ENCODE peak calls at places on chromosomes 13 and 19, in four cellular contexts. R, L, P and Z are unnamed samples.

GRCh38 chr13:52695856-52696255 is 43.2 kb downstream of the SUGT1 start:
- DNase-seq in R (no peak), P (no peak), L (no peak), Z (no peak)

GRCh38 chr13:106530209-106530906 is 5.1 kb downstream of the EFNB2 start:
- DNase-seq in R (no peak), L (no peak), P (no peak), Z (no peak)

GRCh38 chr13:35699805-35700204 is 223.3 kb upstream of the MAB21L1 start:
- DNase-seq in R (no peak), L (no peak), P (no peak), Z (no peak)

GRCh38 chr19:45542234-45542668 is 35.0 kb downstream of the VASP start:
- DNase-seq in R (no peak), P (no peak), L (no peak), Z (no peak)

GRCh38 chr13:106917024-106917491 is 349.1 kb upstream of the ARGLU1 start:
- DNase-seq in P (no peak), R (no peak), L (no peak), Z (no peak)

GRCh38 chr19:4327252-4327876 is 11.3 kb downstream of the STAP2 start:
- DNase-seq in R (peak), L (peak), P (no peak), Z (peak)

GRCh38 chr19:343941-344624 is 513 bp downstream of the MIER2 start:
- DNase-seq in P (no peak), R (no peak), L (peak), Z (peak)

GRCh38 chr13:109790951-109791605 is 4.7 kb upstream of the IRS2 start:
- DNase-seq in R (no peak), L (peak), P (no peak), Z (peak)

GRCh38 chr19:31350693-31351211 is 1.5 kb upstream of the TSHZ3 start:
- DNase-seq in L (peak), P (no peak), R (no peak), Z (peak)

GRCh38 chr13:112733112-112733511 is 43.3 kb downstream of the ATP11A start:
- DNase-seq in P (no peak), R (no peak), L (no peak), Z (peak)

GRCh38 chr19:45558399-45558878 is 26.2 kb downstream of the OPA3 start:
- DNase-seq in L (peak), R (no peak), P (peak), Z (peak)

GRCh38 chr19:2982983-2983350 is 5.6 kb downstream of the TLE6 start:
- DNase-seq in R (no peak), P (no peak), L (no peak), Z (peak)

GRCh38 chr13:34466301-34466700 is 475.8 kb upstream of the NBEA start:
- DNase-seq in R (no peak), L (no peak), P (no peak), Z (no peak)

GRCh38 chr19:35154535-35155406 is at the start of gene FXYD5:
- DNase-seq in R (no peak), L (peak), P (no peak), Z (peak)

GRCh38 chr13:113860051-113860471 is 3.8 kb downstream of the GAS6 start:
- DNase-seq in L (no peak), R (no peak), P (no peak), Z (no peak)

GRCh38 chr19:1961545-1961878 is 20.5 kb downstream of the CSNK1G2 start:
- DNase-seq in R (no peak), L (no peak), P (no peak), Z (no peak)

GRCh38 chr19:52473655-52474350 is 20.4 kb downstream of the ZNF578 start:
- DNase-seq in P (no peak), L (no peak), R (no peak), Z (no peak)

GRCh38 chr19:58261968-58262921 is 16.5 kb upstream of the ZNF8 start:
- DNase-seq in P (no peak), R (no peak), L (no peak), Z (no peak)

GRCh38 chr19:35712529-35712909 is 5.3 kb upstream of the KMT2B start:
- DNase-seq in L (no peak), R (no peak), P (no peak), Z (no peak)

GRCh38 chr13:19981685-19982238 is 23.2 kb downstream of the ZMYM2 start:
- DNase-seq in P (no peak), R (no peak), L (no peak), Z (no peak)

GRCh38 chr13:29817604-29818378 is 32.6 kb downstream of the UBL3 start:
- DNase-seq in P (no peak), R (no peak), L (no peak), Z (peak)

GRCh38 chr19:7242601-7243258 is 51.5 kb downstream of the INSR start:
- DNase-seq in R (no peak), L (no peak), P (no peak), Z (peak)

GRCh38 chr19:58579473-58580142 is 6.5 kb upstream of the MZF1 start:
- DNase-seq in P (no peak), R (no peak), L (no peak), Z (no peak)

GRCh38 chr13:29978211-29978610 is 127.8 kb upstream of the UBL3 start:
- DNase-seq in R (no peak), L (no peak), P (no peak), Z (no peak)

GRCh38 chr13:67221630-67222226 is 8.4 kb downstream of the PCDH9 start:
- DNase-seq in R (no peak), L (peak), P (no peak), Z (no peak)

GRCh38 chr19:41175825-41176734 is 16.9 kb upstream of the CYP2S1 start:
- DNase-seq in P (peak), L (no peak), R (peak), Z (no peak)

GRCh38 chr19:16185925-16186234 is 670 bp downstream of the FAM32A start:
- DNase-seq in P (no peak), R (no peak), L (no peak), Z (peak)

GRCh38 chr13:80386001-80386400 is 45.1 kb upstream of the SPRY2 start:
- DNase-seq in P (no peak), L (no peak), R (no peak), Z (no peak)

GRCh38 chr13:103371271-103371670 is 305.1 kb upstream of the SLC10A2 start:
- DNase-seq in P (no peak), L (no peak), R (no peak), Z (no peak)
- TF ChIP-seq SIN3A in P (no peak), L (no peak), R (no peak), Z (no peak)

DNA sequence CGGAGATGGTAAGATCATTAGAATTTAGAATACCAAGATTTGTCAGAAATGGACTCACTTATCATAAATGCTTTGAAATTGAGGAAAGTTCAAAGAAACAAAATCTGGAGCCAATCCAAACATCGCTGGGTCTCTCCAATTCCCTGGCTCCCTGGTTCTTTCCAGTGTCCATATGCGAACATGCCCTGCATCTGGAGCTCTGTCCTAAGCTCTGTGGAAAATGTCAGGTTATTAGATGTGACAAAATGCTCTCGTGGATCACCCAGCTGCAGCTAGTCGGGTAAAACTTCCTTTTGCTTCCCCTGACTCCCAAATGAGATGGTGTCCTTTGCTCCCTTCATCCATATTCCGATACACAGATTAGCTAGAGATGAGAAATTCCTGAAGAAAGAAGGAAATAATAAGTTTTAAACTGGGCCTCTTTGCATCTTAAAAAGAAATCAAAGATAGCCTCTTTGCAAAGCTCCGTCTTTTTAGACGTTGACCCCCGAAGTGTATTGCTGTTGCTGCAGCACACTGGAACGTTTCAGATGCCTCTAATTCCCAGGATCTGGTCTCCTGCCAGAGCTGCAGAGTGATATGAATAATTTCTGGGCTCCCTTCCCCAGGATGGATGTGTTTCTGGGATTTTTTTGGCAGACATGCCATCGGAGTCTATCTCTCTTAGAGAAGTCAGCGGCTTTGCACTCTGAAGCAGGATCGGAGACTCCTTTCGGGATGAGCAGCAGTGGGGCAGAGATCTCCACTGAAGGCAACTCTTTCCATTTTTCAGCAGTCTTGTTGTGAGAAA is 102.9 kb downstream of the TEX26 start:
- DNase-seq in L (no peak), R (no peak), P (no peak), Z (peak)
- TF ChIP-seq RAD21 in L (no peak), R (no peak), P (no peak), Z (no peak)

GRCh38 chr19:12513531-12514061 is 29.0 kb upstream of the ZNF709 start:
- DNase-seq in P (no peak), R (peak), L (no peak), Z (peak)
- TF ChIP-seq SIN3A in P (no peak), R (no peak), L (no peak), Z (no peak)

GRCh38 chr19:13309853-13310252 is 159.6 kb downstream of the IER2 start:
- DNase-seq in L (no peak), P (no peak), R (no peak), Z (no peak)
- TF ChIP-seq RAD21 in L (no peak), P (no peak), R (no peak), Z (no peak)